ENCODE peak calls at places on chromosome 18, in four cellular contexts. V, S, Z and K are unnamed samples.

GRCh38 chr18:37519506-37520135 is 46.0 kb downstream of the CELF4 start:
- DNase-seq in V (no peak), S (no peak), Z (no peak), K (no peak)

GRCh38 chr18:24138884-24139616 is at the start of gene CABYR:
- DNase-seq in V (peak; percentile 81), S (peak; percentile 71), Z (peak; percentile 95), K (peak; percentile 12)

GRCh38 chr18:2846241-2846637 is 567 bp upstream of the EMILIN2 start:
- DNase-seq in V (no peak), S (peak; percentile 49), Z (no peak), K (no peak)

GRCh38 chr18:79866889-79867574 is 69.3 kb downstream of the KCNG2 start:
- DNase-seq in V (peak; percentile 8), S (no peak), Z (no peak), K (no peak)

GRCh38 chr18:47701133-47701532 is 229.3 kb downstream of the SMAD2 start:
- DNase-seq in V (no peak), S (no peak), Z (no peak), K (no peak)

GRCh38 chr18:75128051-75128605 is 80.8 kb downstream of the PTGR3 start:
- DNase-seq in V (no peak), S (no peak), Z (no peak), K (no peak)

GRCh38 chr18:8709248-8710059 is 4.1 kb downstream of the MTCL1 start:
- DNase-seq in V (no peak), S (no peak), Z (no peak), K (no peak)

GRCh38 chr18:5895886-5896740 is 791 bp upstream of the TMEM200C start:
- DNase-seq in V (peak; percentile 80), S (peak; percentile 61), Z (peak; percentile 56), K (no peak)

GRCh38 chr18:37574113-37574512 is 8.5 kb upstream of the CELF4 start:
- DNase-seq in V (no peak), S (no peak), Z (no peak), K (no peak)

GRCh38 chr18:731185-731584 is 18.8 kb upstream of the ENOSF1 start:
- DNase-seq in V (no peak), S (no peak), Z (no peak), K (no peak)

GRCh38 chr18:42574871-42575270 is 540.6 kb downstream of the RIT2 start:
- DNase-seq in V (no peak), S (no peak), Z (no peak), K (no peak)

GRCh38 chr18:62281684-62282083 is 43.4 kb upstream of the TNFRSF11A start:
- DNase-seq in V (no peak), S (no peak), Z (no peak), K (no peak)

GRCh38 chr18:55334875-55335274 is 253.1 kb downstream of the TCF4 start:
- DNase-seq in V (no peak), S (peak; percentile 63), Z (no peak), K (no peak)

GRCh38 chr18:74110983-74111382 is 36.7 kb downstream of the FBXO15 start:
- DNase-seq in V (no peak), S (no peak), Z (no peak), K (no peak)

GRCh38 chr18:74113711-74114110 is 33.9 kb downstream of the FBXO15 start:
- DNase-seq in V (no peak), S (no peak), Z (no peak), K (no peak)

GRCh38 chr18:74114206-74114605 is 33.4 kb downstream of the FBXO15 start:
- DNase-seq in V (no peak), S (no peak), Z (no peak), K (no peak)

GRCh38 chr18:74115046-74115445 is 32.6 kb downstream of the FBXO15 start:
- DNase-seq in V (no peak), S (no peak), Z (no peak), K (no peak)

DNA sequence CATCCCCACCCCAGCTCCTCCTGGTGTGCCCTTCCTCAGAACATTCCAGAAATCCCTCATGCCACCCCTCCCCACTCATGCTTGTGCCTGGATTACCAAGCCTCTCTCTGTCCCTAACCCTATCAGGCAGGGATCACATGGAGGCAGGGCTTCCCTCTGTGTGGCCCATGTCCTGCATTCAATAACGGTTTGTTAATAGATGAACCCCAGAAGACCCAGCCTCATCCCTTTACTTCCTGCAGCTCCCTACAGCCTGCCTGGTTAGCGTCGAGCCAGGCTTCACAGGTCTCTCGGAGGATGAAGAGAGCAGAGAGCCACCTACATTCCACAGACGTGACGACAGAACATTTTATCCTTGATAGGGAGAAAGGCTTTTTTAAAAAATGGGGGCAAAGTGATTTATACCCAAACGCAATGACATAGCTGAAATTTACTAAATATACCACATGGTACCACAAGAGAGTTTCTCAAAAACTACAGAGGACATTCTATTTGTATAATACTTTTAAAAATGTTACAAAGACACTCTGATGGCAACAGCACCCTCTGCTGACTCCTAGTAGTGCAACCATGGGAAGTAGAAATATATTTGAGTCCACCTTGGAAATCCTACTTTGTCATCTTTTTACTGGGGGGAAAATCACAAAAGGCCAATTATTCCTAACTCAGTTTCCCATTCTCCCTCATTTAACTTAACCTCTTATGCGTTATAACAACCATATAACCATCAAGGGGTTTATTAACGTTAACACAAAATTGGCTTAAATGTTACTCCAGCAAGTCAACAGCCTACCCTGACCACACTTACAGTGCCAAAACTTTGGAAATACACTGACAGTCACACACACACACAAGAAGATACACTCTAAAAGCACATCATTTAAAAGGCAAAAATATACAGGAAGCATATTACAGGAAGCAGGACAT is 30.7 kb downstream of the FBXO15 start:
- DNase-seq in V (no peak), S (no peak), Z (peak; percentile 67), K (no peak)
- H3K9me3 ChIP-seq in V (no peaks in the 10 kb centered on the region), S (peaks cover 7% of the 10 kb centered on the region), Z (peaks cover 8% of the 10 kb centered on the region), K (no peaks in the 10 kb centered on the region)

GRCh38 chr18:59272971-59273935 is at the start of gene RAX:
- DNase-seq in V (no peak), S (no peak), Z (peak; percentile 92), K (no peak)

GRCh38 chr18:59270689-59271257 is 2.5 kb downstream of the RAX start:
- DNase-seq in V (no peak), S (no peak), Z (no peak), K (no peak)

GRCh38 chr18:59273936-59274928 is 978 bp upstream of the RAX start:
- DNase-seq in V (no peak), S (no peak), Z (peak; percentile 60), K (no peak)

GRCh38 chr18:59271606-59272220 is 1.5 kb downstream of the RAX start:
- DNase-seq in V (no peak), S (no peak), Z (no peak), K (no peak)

DNA sequence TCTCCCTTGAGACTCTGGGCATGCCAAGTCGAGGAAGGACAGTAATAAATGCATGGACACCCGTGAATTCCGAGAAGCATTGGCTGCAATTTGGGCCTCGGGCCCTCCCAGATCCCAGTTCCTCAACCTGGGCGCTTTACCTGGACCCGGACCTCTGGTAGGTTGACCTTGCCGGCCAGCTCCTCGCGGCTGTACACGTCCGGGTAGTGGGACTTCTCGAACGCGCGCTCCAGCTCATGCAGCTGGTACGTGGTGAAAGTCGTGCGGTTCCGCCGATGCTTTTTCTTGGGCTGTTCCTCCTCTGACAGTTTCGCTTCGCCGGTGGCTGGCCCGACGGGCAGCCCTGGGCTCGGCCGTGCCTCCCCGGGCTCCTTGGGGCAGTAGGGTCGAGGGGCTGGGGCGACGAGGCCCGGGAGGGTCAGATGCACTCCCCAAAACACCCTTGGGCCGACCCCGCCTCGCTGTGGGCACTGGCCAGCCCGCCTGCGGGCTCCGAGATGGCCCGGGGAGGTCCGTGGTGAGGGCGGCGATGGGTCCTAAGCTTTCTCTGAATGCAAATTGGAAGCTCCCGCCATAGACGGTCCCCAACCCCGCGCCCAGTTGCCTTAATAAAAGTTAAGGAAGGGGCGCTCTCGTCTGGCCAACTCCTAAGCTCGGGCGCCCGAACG is 899 bp downstream of the RAX start:
- DNase-seq in V (no peak), S (no peak), Z (no peak), K (no peak)
- H3K9me3 ChIP-seq in V (no peaks in the 10 kb centered on the region), S (no peaks in the 10 kb centered on the region), Z (no peaks in the 10 kb centered on the region), K (no peaks in the 10 kb centered on the region)

DNA sequence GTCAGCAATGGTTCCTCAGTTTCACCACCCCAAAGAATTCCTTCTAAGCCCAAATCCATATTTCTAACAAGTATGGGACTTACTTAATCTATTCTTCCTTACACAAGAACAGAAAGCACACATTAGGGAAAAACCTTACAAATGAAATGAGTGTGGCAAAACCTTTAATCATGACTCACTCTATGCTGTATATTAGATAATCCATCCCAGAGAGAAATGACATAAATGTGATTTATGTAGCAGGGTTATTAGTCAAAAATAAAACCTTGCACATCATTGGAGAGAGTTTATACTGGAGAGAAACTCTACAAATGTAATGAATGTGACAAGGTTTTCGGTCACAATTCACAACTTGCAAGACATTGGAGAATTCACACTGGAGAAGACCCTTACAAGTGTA is 79.0 kb downstream of the RAB31 start:
- DNase-seq in V (no peak), S (no peak), Z (no peak), K (no peak)
- H3K9me3 ChIP-seq in V (no peaks in the 10 kb centered on the region), S (no peaks in the 10 kb centered on the region), Z (no peaks in the 10 kb centered on the region), K (no peaks in the 10 kb centered on the region)

DNA sequence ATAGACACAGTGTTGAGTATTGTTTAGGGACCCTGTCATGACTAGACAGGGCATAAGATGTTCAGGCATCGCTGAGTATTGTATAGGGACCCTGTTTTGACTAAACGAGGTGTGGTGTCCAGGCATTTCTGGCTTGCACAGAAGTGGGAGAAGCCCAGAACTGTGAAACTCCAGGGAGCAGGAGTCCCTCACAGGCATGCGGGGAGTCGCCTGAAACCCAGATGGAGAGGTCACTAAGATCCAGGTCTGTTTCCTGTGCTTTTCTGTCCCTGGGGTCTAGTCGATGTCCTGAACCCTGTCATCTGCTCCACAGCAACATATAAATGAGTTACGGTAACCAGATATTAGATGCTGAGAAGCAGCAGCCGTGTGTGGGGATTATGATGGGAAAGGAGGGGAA is 469.0 kb upstream of the SALL3 start:
- DNase-seq in V (no peak), S (no peak), Z (no peak), K (no peak)
- H3K9me3 ChIP-seq in V (no peaks in the 10 kb centered on the region), S (no peaks in the 10 kb centered on the region), Z (no peaks in the 10 kb centered on the region), K (no peaks in the 10 kb centered on the region)

GRCh38 chr18:78681396-78681795 is 298.2 kb upstream of the SALL3 start:
- DNase-seq in V (no peak), S (no peak), Z (no peak), K (no peak)
- H3K9me3 ChIP-seq in V (no peaks in the 10 kb centered on the region), S (no peaks in the 10 kb centered on the region), Z (no peaks in the 10 kb centered on the region), K (no peaks in the 10 kb centered on the region)

GRCh38 chr18:33513027-33513426 is 65.0 kb upstream of the ASXL3 start:
- DNase-seq in V (no peak), S (no peak), Z (no peak), K (no peak)

DNA sequence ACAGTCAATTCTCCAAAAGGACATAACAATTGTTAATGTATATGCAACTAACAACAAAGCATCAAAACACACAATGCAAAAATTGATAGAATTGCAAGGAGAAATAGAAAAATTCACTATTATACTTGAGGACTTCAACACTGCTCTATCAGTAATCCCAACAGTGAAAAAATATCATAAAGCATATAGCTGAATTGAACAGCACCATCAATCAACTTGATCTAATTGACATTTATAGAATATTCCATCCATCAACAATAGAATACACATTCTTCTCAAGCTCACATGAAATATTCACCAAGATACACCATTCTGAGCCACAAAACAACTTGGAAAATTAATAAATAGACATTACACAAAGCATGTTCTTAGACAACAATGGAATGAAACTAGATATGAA is 60.1 kb upstream of the ASXL3 start:
- DNase-seq in V (no peak), S (no peak), Z (no peak), K (no peak)
- H3K9me3 ChIP-seq in V (no peaks in the 10 kb centered on the region), S (peaks cover 9% of the 10 kb centered on the region), Z (no peaks in the 10 kb centered on the region), K (no peaks in the 10 kb centered on the region)

GRCh38 chr18:72612894-72613537 is 68.9 kb upstream of the CBLN2 start:
- DNase-seq in V (no peak), S (no peak), Z (no peak), K (no peak)
- H3K9me3 ChIP-seq in V (peaks cover 6% of the 10 kb centered on the region), S (no peaks in the 10 kb centered on the region), Z (no peaks in the 10 kb centered on the region), K (no peaks in the 10 kb centered on the region)